ENCODE peak calls at places on chromosomes 16 and 17, in seven cellular contexts. J, V, G, C, F, H and B are unnamed samples.

GRCh38 chr17:38982858-38983746 is 15.9 kb upstream of the FBXO47 start:
- DNase-seq in J (peak; percentile 75), V (peak; percentile 62), G (peak; percentile 70), C (peak; percentile 54), H (peak; percentile 55), F (peak; percentile 40), B (peak; percentile 76)

GRCh38 chr16:63581560-63581959 is 1540.3 kb downstream of the CDH11 start:
- DNase-seq in V (no peak), C (no peak), J (no peak), F (peak; percentile 5), H (no peak), G (no peak), B (peak; percentile 51)

GRCh38 chr17:63189082-63189481 is 223.0 kb downstream of the TANC2 start:
- DNase-seq in H (no peak), F (no peak), V (no peak), C (no peak), J (peak; percentile 78), G (no peak), B (no peak)

GRCh38 chr16:84386044-84386443 is 17.7 kb downstream of the ATP2C2 start:
- DNase-seq in H (no peak), G (no peak), V (no peak), C (no peak), J (no peak), F (no peak), B (no peak)

GRCh38 chr17:57009737-57010445 is 32.0 kb downstream of the SCPEP1 start:
- DNase-seq in C (peak; percentile 26), J (peak; percentile 47), V (peak; percentile 88), F (peak; percentile 48), H (peak; percentile 74), G (peak; percentile 71), B (peak; percentile 47)

GRCh38 chr17:50276588-50277356 is 2.5 kb downstream of the TMEM92 start:
- DNase-seq in C (no peak), H (no peak), G (no peak), V (peak; percentile 43), J (no peak), F (no peak), B (no peak)

GRCh38 chr16:65572156-65572555 is 450.3 kb upstream of the CDH11 start:
- DNase-seq in F (peak; percentile 1), C (no peak), J (peak; percentile 88), H (no peak), G (no peak), V (no peak), B (peak; percentile 86)

GRCh38 chr17:31550389-31551056 is 159.0 kb downstream of the RAB11FIP4 start:
- DNase-seq in G (no peak), C (no peak), V (no peak), F (peak; percentile 42), J (peak; percentile 24), H (no peak), B (peak; percentile 56)

DNA sequence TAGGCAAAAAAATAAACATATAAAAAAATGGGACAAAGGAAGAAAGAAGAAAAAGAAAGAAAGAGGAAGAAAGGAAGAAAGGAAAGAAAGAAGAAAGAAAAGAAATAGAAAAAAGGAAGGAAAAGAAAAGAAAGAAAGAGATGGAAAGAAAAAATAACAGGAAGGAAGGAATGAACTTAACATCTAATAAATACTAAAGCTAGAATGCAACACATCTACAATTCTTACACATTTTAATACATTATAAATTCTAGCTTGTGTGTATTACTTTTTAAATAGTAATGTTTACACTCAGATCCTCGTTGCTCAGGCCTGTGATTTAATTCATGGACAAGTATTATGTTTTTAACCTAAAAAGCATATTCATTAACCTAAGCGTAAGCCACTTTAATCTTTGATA is 703.0 kb upstream of the KIF2B start:
- DNase-seq in V (no peak), H (no peak), F (no peak), J (no peak), G (no peak), C (no peak), B (no peak)
- H3K4ac ChIP-seq in V (no peak overlapping the region), H (no peak overlapping the region), F (no peak overlapping the region), J (no peak overlapping the region), G (no peak overlapping the region), C (no peak overlapping the region), B (no peak overlapping the region)

GRCh38 chr16:67242138-67242730 is 5.0 kb downstream of the FHOD1 start:
- DNase-seq in H (no peak), C (no peak), J (no peak), G (no peak), F (no peak), V (no peak), B (no peak)
- H2BK5ac ChIP-seq in H (peak overlapping the region; percentile 16), C (no peak overlapping the region), J (peak overlapping the region; percentile 93), G (no peak overlapping the region), F (peak overlapping the region; percentile 42), V (no peak overlapping the region), B (no peak overlapping the region)

GRCh38 chr16:53232826-53233529 is 178.2 kb downstream of the CHD9 start:
- DNase-seq in V (no peak), H (no peak), G (no peak), J (no peak), F (no peak), C (no peak), B (no peak)

GRCh38 chr16:53234836-53235235 is 180.0 kb downstream of the CHD9 start:
- DNase-seq in G (no peak), F (no peak), V (no peak), J (no peak), C (no peak), H (no peak), B (no peak)

GRCh38 chr16:53235851-53236250 is 181.1 kb downstream of the CHD9 start:
- DNase-seq in F (no peak), G (no peak), V (no peak), J (peak; percentile 54), C (no peak), H (no peak), B (no peak)
- H3K4ac ChIP-seq in F (no peak overlapping the region), G (no peak overlapping the region), V (no peak overlapping the region), J (no peak overlapping the region), C (no peak overlapping the region), H (no peak overlapping the region), B (no peak overlapping the region)

GRCh38 chr16:75519175-75519574 is 16.7 kb downstream of the CHST5 start:
- DNase-seq in G (no peak), H (no peak), V (no peak), C (no peak), J (no peak), F (no peak), B (no peak)

DNA sequence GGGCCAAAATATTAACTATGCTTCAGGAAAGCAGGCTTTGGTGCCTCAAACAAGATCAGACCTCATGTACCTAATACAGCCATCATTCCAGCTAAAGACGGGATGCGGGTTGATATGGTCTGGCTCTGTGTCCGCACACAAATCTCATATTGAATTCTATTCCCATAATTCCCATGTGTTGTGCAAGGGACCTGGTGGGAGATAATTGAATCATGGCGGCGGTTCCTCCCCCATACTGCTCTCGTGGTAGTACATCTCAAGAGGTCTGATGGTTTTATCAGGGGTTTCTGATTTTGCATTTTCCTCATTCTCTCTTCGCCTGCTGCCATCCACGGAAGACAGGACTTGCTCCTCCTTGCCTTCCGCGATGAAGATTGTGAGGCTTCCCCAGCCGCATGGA is 19.1 kb upstream of the CHST6 start:
- DNase-seq in J (no peak), C (no peak), F (no peak), V (no peak), H (no peak), G (no peak), B (no peak)
- H2BK5ac ChIP-seq in J (no peak overlapping the region), C (no peak overlapping the region), F (no peak overlapping the region), V (no peak overlapping the region), H (no peak overlapping the region), G (no peak overlapping the region), B (no peak overlapping the region)

GRCh38 chr16:49378816-49379215 is 5.2 kb downstream of the C16orf78 start:
- DNase-seq in C (no peak), H (no peak), G (no peak), V (no peak), F (no peak), J (no peak), B (no peak)
- H3K4ac ChIP-seq in C (no peak overlapping the region), H (no peak overlapping the region), G (no peak overlapping the region), V (no peak overlapping the region), F (no peak overlapping the region), J (no peak overlapping the region), B (no peak overlapping the region)

GRCh38 chr17:9924735-9925191 is 19.7 kb upstream of the RCVRN start:
- DNase-seq in C (peak; percentile 78), G (peak; percentile 89), H (no peak), F (peak; percentile 29), V (peak; percentile 62), J (peak; percentile 75), B (peak; percentile 84)
- H2BK5ac ChIP-seq in C (no peak overlapping the region), G (no peak overlapping the region), H (no peak overlapping the region), F (no peak overlapping the region), V (no peak overlapping the region), J (no peak overlapping the region), B (no peak overlapping the region)

GRCh38 chr16:48720266-48720665 is 110.3 kb upstream of the N4BP1 start:
- DNase-seq in H (peak; percentile 71), G (peak; percentile 71), C (peak; percentile 67), F (peak; percentile 3), J (peak; percentile 22), V (peak; percentile 60), B (no peak)
- H3K4ac ChIP-seq in H (no peak overlapping the region), G (no peak overlapping the region), C (no peak overlapping the region), F (no peak overlapping the region), J (no peak overlapping the region), V (no peak overlapping the region), B (no peak overlapping the region)

DNA sequence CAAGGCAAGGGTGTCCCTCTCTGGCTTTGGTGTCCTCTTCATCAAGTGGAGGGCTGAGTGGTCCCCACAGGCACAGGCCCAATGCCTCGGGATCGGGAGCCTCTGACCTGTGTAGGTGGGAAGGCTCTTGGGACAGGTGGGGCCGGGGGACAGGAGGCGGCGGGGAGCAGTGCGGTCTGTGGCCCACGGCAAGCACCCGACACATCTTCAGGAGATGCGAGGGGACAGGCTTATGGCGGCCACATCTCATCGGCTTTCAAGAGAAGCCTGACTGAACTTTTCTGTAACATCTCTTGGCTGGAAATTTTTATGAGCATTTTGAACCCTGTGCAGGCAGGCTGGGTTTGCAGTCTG is 8.7 kb downstream of the ZNF469 start:
- DNase-seq in V (no peak), F (no peak), H (no peak), J (no peak), G (no peak), C (no peak), B (no peak)
- H2BK5ac ChIP-seq in V (no peak overlapping the region), F (no peak overlapping the region), H (no peak overlapping the region), J (no peak overlapping the region), G (no peak overlapping the region), C (no peak overlapping the region), B (no peak overlapping the region)

GRCh38 chr17:64506576-64507417 is at the start of gene CEP95:
- DNase-seq in V (no peak), F (peak; percentile 91), C (peak; percentile 97), J (peak; percentile 98), G (peak; percentile 99), H (peak; percentile 95), B (peak; percentile 99)
- H3K4ac ChIP-seq in V (no peak within 1 kb of the TSS), F (peak within 1 kb of the TSS; percentile 97), C (no peak within 1 kb of the TSS), J (peak within 1 kb of the TSS; percentile 99), G (peak within 1 kb of the TSS; percentile 98), H (peak within 1 kb of the TSS; percentile 61), B (peak within 1 kb of the TSS; percentile 99)

GRCh38 chr16:55846598-55847346 is 13.9 kb upstream of the CES1 start:
- DNase-seq in V (no peak), F (no peak), H (no peak), G (no peak), J (no peak), C (no peak), B (no peak)
- H2BK5ac ChIP-seq in V (no peak overlapping the region), F (no peak overlapping the region), H (no peak overlapping the region), G (no peak overlapping the region), J (no peak overlapping the region), C (no peak overlapping the region), B (no peak overlapping the region)